ENCODE peak calls at places on chromosome 12, in six cellular contexts. R is heart right ventricle, H is PC-9, U is endothelial cell, V is neural crest cell, T is AG04450. S is an unnamed sample.

GRCh38 chr12:106747973-106748436 is 26.5 kb upstream of the RIC8B start:
- DNase-seq in T (no peak), H (no peak), U (no peak), V (no peak), R (no peak), S (no peak)

GRCh38 chr12:17661250-17661649 is 428.7 kb downstream of the RERGL start:
- DNase-seq in H (no peak), V (no peak), T (no peak), U (no peak), R (no peak), S (no peak)

GRCh38 chr12:78865297-78865955 is 852 bp downstream of the SYT1 start:
- DNase-seq in T (no peak), H (no peak), V (no peak), U (no peak), R (no peak), S (no peak)

GRCh38 chr12:129190827-129191226 is 337.5 kb downstream of the GLT1D1 start:
- DNase-seq in H (no peak), U (no peak), R (no peak), V (no peak), T (no peak), S (peak)

GRCh38 chr12:52091061-52091460 is 11.6 kb downstream of the SMIM41 start:
- DNase-seq in T (no peak), U (no peak), V (no peak), R (no peak), H (no peak), S (no peak)

GRCh38 chr12:108664338-108665258 is 30.9 kb upstream of the SELPLG start:
- DNase-seq in T (peak), U (peak), H (peak), V (peak), R (peak), S (peak)

GRCh38 chr12:106044773-106045172 is 94.0 kb downstream of the NUAK1 start:
- DNase-seq in H (no peak), U (no peak), V (no peak), T (no peak), R (no peak), S (no peak)

GRCh38 chr12:70040141-70040540 is 203.1 kb upstream of the CNOT2 start:
- DNase-seq in R (no peak), U (no peak), H (no peak), V (no peak), T (no peak), S (no peak)

GRCh38 chr12:51980051-51980808 is 26.5 kb upstream of the TAMALIN start:
- DNase-seq in H (no peak), T (no peak), U (peak), R (peak), V (peak), S (peak)

GRCh38 chr12:18424857-18425256 is 163.5 kb downstream of the PIK3C2G start:
- DNase-seq in R (no peak), V (no peak), H (no peak), U (no peak), T (no peak), S (no peak)

GRCh38 chr12:105270671-105271255 is 34.8 kb upstream of the APPL2 start:
- DNase-seq in U (no peak), H (no peak), T (no peak), R (no peak), V (no peak), S (no peak)

GRCh38 chr12:321606-322326 is 59.1 kb upstream of the SLC6A13 start:
- DNase-seq in T (no peak), H (peak), V (no peak), U (no peak), R (no peak), S (no peak)

GRCh38 chr12:647713-648085 is 15.5 kb downstream of the NINJ2 start:
- DNase-seq in T (no peak), V (no peak), U (no peak), H (no peak), R (no peak), S (no peak)

GRCh38 chr12:114294303-114294685 is 111.7 kb downstream of the TBX5 start:
- DNase-seq in T (no peak), U (no peak), R (no peak), V (no peak), H (no peak), S (no peak)

GRCh38 chr12:1635656-1636055 is 6.6 kb downstream of the WNT5B start:
- DNase-seq in T (no peak), U (no peak), H (no peak), R (no peak), V (no peak), S (no peak)

GRCh38 chr12:32344047-32344446 is 55.3 kb upstream of the FGD4 start:
- DNase-seq in V (no peak), H (no peak), R (no peak), U (no peak), T (no peak), S (no peak)

GRCh38 chr12:120249875-120250795 is 15.4 kb downstream of the PXN start:
- DNase-seq in H (no peak), T (no peak), R (peak), U (no peak), V (no peak), S (no peak)

GRCh38 chr12:96131230-96131788 is 62.9 kb upstream of the ELK3 start:
- DNase-seq in R (no peak), T (no peak), V (no peak), U (no peak), H (no peak), S (no peak)

GRCh38 chr12:13177373-13177772 is 19.2 kb upstream of the EMP1 start:
- DNase-seq in U (no peak), H (no peak), V (no peak), T (no peak), R (no peak), S (no peak)

GRCh38 chr12:21818627-21819026 is 44.1 kb upstream of the KCNJ8 start:
- DNase-seq in U (no peak), V (no peak), T (peak), R (no peak), H (no peak), S (no peak)

GRCh38 chr12:116672842-116673516 is 64.9 kb downstream of the SPRING1 start:
- DNase-seq in H (no peak), V (no peak), U (no peak), R (no peak), T (no peak), S (no peak)

GRCh38 chr12:64621257-64621942 is 11.1 kb downstream of the RASSF3 start:
- DNase-seq in R (no peak), V (no peak), U (no peak), H (no peak), T (peak), S (no peak)

GRCh38 chr12:79143803-79144202 is 279.2 kb downstream of the SYT1 start:
- DNase-seq in T (no peak), H (no peak), U (no peak), R (no peak), V (no peak), S (no peak)

GRCh38 chr12:21656931-21657335 is 709 bp downstream of the LDHB start:
- DNase-seq in U (peak), V (peak), H (no peak), T (no peak), R (no peak), S (no peak)

GRCh38 chr12:127284870-127285431 is 982.0 kb upstream of the TMEM132C start:
- DNase-seq in H (no peak), R (no peak), V (no peak), U (no peak), T (peak), S (no peak)

GRCh38 chr12:75766263-75767160 is 255.1 kb upstream of the KRR1 start:
- DNase-seq in R (no peak), H (peak), V (no peak), T (no peak), U (no peak), S (no peak)

GRCh38 chr12:80490329-80490728 is 46.3 kb downstream of the PTPRQ start:
- DNase-seq in R (no peak), H (no peak), U (no peak), T (no peak), V (no peak), S (no peak)

GRCh38 chr12:116551952-116552749 is 7.0 kb upstream of the MAP1LC3B2 start:
- DNase-seq in U (no peak), H (no peak), T (no peak), V (no peak), R (no peak), S (no peak)

GRCh38 chr12:6700646-6701051 is at the start of gene PIANP:
- DNase-seq in V (peak), U (peak), H (no peak), T (no peak), R (peak), S (peak)

GRCh38 chr12:72272731-72273498 is 745 bp downstream of the TRHDE start:
- DNase-seq in R (peak), V (peak), T (no peak), U (peak), H (no peak), S (peak)

GRCh38 chr12:49974677-49975369 is 2.1 kb downstream of the AQP6 start:
- DNase-seq in R (no peak), V (no peak), U (no peak), H (no peak), T (no peak), S (no peak)

GRCh38 chr12:72270246-72270645 is 1.9 kb upstream of the TRHDE start:
- DNase-seq in H (no peak), R (no peak), T (no peak), V (no peak), U (no peak), S (no peak)

GRCh38 chr12:49274396-49275069 is 9.7 kb downstream of the TUBA1C start:
- DNase-seq in T (no peak), H (no peak), U (no peak), R (no peak), V (no peak), S (no peak)

GRCh38 chr12:8544295-8544694 is 3.6 kb upstream of the CLEC4E start:
- DNase-seq in H (peak), T (peak), V (peak), R (no peak), U (peak), S (peak)

GRCh38 chr12:113267621-113268020 is 46.4 kb downstream of the TPCN1 start:
- DNase-seq in T (no peak), V (no peak), R (no peak), U (no peak), H (no peak), S (no peak)

GRCh38 chr12:79874665-79875064 is 60.2 kb downstream of the PPP1R12A start:
- DNase-seq in V (no peak), U (no peak), T (no peak), R (no peak), H (no peak), S (no peak)

GRCh38 chr12:16016748-16017147 is 105.6 kb downstream of the DERA start:
- DNase-seq in V (no peak), U (no peak), R (no peak), H (no peak), T (no peak), S (no peak)

GRCh38 chr12:1777798-1778197 is 42.6 kb upstream of the LRTM2 start:
- DNase-seq in R (no peak), V (no peak), H (no peak), U (no peak), T (peak), S (no peak)

GRCh38 chr12:124694250-124694649 is 126.8 kb upstream of the NCOR2 start:
- DNase-seq in U (no peak), V (no peak), R (no peak), T (no peak), H (no peak), S (no peak)

GRCh38 chr12:123126294-123127144 is 24.4 kb downstream of the PITPNM2 start:
- DNase-seq in T (peak), H (peak), V (no peak), U (no peak), R (no peak), S (no peak)
- TF ChIP-seq CTCF in T (peak), H (no peak), V (no peak), U (no peak), R (peak), S (no peak)

GRCh38 chr12:26106347-26106746 is 18.5 kb downstream of the BHLHE41 start:
- DNase-seq in R (no peak), U (no peak), T (no peak), H (no peak), V (no peak), S (no peak)

GRCh38 chr12:26101833-26102232 is 23.0 kb downstream of the BHLHE41 start:
- DNase-seq in U (no peak), T (no peak), H (no peak), R (no peak), V (no peak), S (no peak)

GRCh38 chr12:26097046-26097878 is 27.6 kb downstream of the BHLHE41 start:
- DNase-seq in V (peak), T (peak), U (peak), H (peak), R (peak), S (peak)

GRCh38 chr12:26102954-26103353 is 21.9 kb downstream of the BHLHE41 start:
- DNase-seq in V (no peak), U (no peak), H (no peak), T (no peak), R (no peak), S (no peak)

DNA sequence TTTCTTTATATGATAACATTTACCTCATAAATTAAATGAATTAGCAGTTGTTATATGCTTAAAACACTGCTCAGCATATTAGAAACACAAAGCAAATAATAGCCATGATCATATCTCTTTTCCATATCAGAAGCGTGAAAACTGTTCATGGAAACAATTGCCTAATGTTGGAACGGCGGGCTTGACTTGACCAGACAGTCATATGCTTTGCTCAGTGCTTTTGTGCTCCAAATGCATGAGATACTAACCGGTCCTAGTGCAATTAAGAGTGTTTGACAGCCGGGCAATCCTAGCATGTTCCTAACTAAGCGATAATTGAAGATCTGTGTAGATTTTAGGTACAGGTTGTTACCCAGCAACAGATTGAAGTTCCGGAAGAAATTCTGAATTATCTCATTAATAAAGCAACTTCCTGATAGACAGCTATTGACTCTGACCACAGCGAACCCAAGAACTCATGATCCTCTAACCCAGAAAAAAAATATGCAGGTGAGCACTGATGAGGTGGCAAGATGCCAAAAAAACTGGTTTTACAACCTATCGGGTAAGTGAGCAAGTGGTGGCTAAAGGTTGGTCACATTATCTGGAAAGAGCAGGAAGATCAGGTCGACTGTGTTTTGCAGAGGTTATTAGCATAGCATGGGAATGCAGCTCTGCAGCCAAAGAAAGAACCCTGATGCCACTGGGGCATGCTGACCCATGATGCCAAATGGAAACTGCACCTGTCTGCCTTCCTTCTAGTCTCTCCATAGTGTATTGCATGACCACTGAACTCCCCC is 23.7 kb downstream of the BHLHE41 start:
- DNase-seq in H (peak), V (no peak), T (no peak), R (no peak), U (no peak), S (no peak)
- TF ChIP-seq CTCF in H (no peak), V (no peak), T (no peak), R (no peak), U (no peak), S (no peak)

GRCh38 chr12:57766464-57767311 is at the start of gene CYP27B1:
- DNase-seq in V (no peak), H (no peak), T (no peak), U (no peak), R (no peak), S (no peak)
- TF ChIP-seq CTCF in V (no peak), H (no peak), T (no peak), U (no peak), R (no peak), S (no peak)

DNA sequence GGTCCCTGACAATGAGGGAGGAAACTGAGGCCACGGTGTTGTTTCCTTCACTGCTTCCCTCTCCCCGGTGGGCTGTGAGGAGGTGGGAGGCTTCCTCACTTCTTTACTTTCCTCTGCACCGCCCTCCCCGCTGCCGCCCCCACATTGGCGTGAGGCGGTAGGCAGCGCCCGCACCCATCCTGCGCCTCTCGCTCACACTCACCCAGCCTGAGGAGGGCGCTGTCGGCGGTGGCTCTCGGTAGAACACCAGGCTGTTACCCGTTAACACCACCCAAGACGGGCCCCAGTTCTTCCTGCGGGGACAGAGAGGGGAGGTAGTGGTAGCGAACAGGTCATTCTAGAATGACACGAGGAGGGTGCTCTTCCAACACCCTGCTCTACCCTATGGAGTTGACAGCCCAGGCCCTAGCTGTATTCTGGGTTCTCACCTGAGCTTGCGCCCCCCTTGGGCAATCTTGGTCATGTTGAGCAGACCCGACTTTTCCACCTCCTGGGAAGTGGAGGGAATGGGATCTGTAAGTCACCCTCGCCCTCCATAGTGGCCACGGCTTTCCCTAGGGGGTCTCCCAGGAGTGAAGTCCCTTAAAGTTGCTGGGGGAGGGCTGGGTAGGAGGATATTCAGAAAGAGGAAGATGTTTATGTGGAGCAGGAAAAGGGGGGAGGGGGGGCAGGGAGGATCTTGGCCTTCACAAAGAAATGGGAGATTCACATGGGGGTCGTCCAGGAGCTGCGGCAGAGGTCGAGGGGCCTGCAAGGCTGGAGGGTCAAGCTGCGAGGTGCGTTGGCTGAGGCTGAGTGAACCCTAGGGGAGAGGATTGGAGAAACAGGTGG is 3.3 kb downstream of the ARHGAP9 start:
- DNase-seq in V (no peak), T (no peak), H (no peak), R (no peak), U (peak), S (no peak)
- TF ChIP-seq CTCF in V (peak), T (peak), H (no peak), R (peak), U (peak), S (peak)

GRCh38 chr12:67070307-67070600 is 198.9 kb upstream of the CAND1 start:
- DNase-seq in V (no peak), R (no peak), T (no peak), H (peak), U (no peak), S (no peak)

GRCh38 chr12:67070604-67071003 is 198.6 kb upstream of the CAND1 start:
- DNase-seq in V (no peak), T (no peak), H (no peak), U (no peak), R (no peak), S (no peak)

GRCh38 chr12:67068773-67069450 is 200.2 kb upstream of the CAND1 start:
- DNase-seq in V (peak), R (peak), H (peak), U (peak), T (peak), S (peak)

GRCh38 chr12:67068204-67068731 is 200.9 kb upstream of the CAND1 start:
- DNase-seq in R (peak), T (no peak), U (peak), H (no peak), V (peak), S (no peak)

GRCh38 chr12:67069451-67070306 is 199.5 kb upstream of the CAND1 start:
- DNase-seq in H (no peak), R (no peak), V (peak), U (peak), T (no peak), S (peak)
- TF ChIP-seq CTCF in H (no peak), R (peak), V (peak), U (no peak), T (no peak), S (peak)

GRCh38 chr12:98591209-98591608 is 2.3 kb upstream of the SLC25A3 start:
- DNase-seq in T (no peak), V (no peak), R (no peak), H (no peak), U (no peak), S (no peak)
- TF ChIP-seq CTCF in T (peak), V (no peak), R (no peak), H (no peak), U (no peak), S (no peak)

S was measured in progenitor cell of endocrine pancreas.